ENCODE peak calls at places on chromosomes 6 and 20, in five cellular contexts. F, E, U, X and V are unnamed samples.

GRCh38 chr6:20960067-20960466 is 425.8 kb downstream of the CDKAL1 start:
- DNase-seq in F (no peak), E (no peak), U (no peak), X (no peak), V (no peak)

GRCh38 chr6:162249907-162250642 is 477.5 kb downstream of the PRKN start:
- DNase-seq in F (no peak), E (no peak), U (no peak), X (no peak), V (no peak)

GRCh38 chr6:8556370-8557018 is 121.1 kb upstream of the SLC35B3 start:
- DNase-seq in F (no peak), E (no peak), U (no peak), X (no peak), V (no peak)

GRCh38 chr20:62496525-62497218 is 20.9 kb upstream of the GATA5 start:
- DNase-seq in F (peak), E (no peak), U (no peak), X (no peak), V (no peak)

GRCh38 chr6:15874821-15875220 is 212.0 kb upstream of the DTNBP1 start:
- DNase-seq in F (no peak), E (no peak), U (no peak), X (no peak), V (no peak)

GRCh38 chr6:1766663-1767062 is 156.9 kb downstream of the FOXC1 start:
- DNase-seq in F (no peak), E (no peak), U (no peak), X (no peak), V (no peak)

GRCh38 chr6:146305098-146305497 is 238.5 kb upstream of the RAB32 start:
- DNase-seq in F (no peak), E (no peak), U (no peak), X (no peak), V (no peak)

GRCh38 chr6:161901740-161902426 is 628.0 kb upstream of the AGPAT4 start:
- DNase-seq in F (no peak), E (no peak), U (no peak), X (no peak), V (no peak)

GRCh38 chr20:61502433-61502832 is 250.4 kb downstream of the CDH4 start:
- DNase-seq in F (no peak), E (no peak), U (no peak), X (no peak), V (no peak)

GRCh38 chr20:37920679-37921322 is 17.9 kb downstream of the VSTM2L start:
- DNase-seq in F (no peak), E (no peak), U (no peak), X (no peak), V (no peak)

GRCh38 chr6:139149383-139149782 is 14.5 kb downstream of the HECA start:
- DNase-seq in F (no peak), E (no peak), U (no peak), X (no peak), V (no peak)

GRCh38 chr6:3958255-3958654 is 109.1 kb downstream of the FAM50B start:
- DNase-seq in F (no peak), E (no peak), U (no peak), X (no peak), V (no peak)